ENCODE peak calls at places on chromosomes 11 and 22, in nine cellular contexts. I, E, T, L, Q, W, B, Y and J are unnamed samples. For H3K4me1 and H3K9me3, the result is how much of the 10 kb centered on the place peaks cover.

GRCh38 chr11:689630-690029 is 5.4 kb downstream of the DEAF1 start:
- DNase-seq in I (no peak), W (no peak), Q (no peak), B (no peak), T (no peak), E (no peak), Y (no peak), L (no peak), J (no peak)

GRCh38 chr22:27416553-27417427 is 384.8 kb downstream of the MN1 start:
- DNase-seq in Q (no peak), E (no peak), L (no peak), T (peak), W (peak), B (no peak), Y (no peak), I (no peak), J (no peak)

GRCh38 chr22:35783943-35784614 is 66.4 kb downstream of the APOL5 start:
- DNase-seq in B (no peak), Q (no peak), L (no peak), W (no peak), E (no peak), I (no peak), T (peak), Y (peak), J (no peak)

GRCh38 chr11:78256962-78257361 is 68.2 kb downstream of the USP35 start:
- DNase-seq in B (no peak), Q (peak), Y (no peak), T (peak), L (peak), W (peak), E (peak), I (peak), J (no peak)

GRCh38 chr22:40312050-40312449 is 34.2 kb upstream of the ADSL start:
- DNase-seq in E (no peak), T (peak), W (no peak), I (no peak), L (no peak), Q (no peak), Y (no peak), B (no peak), J (no peak)

GRCh38 chr11:75697906-75698563 is 19.6 kb upstream of the MOGAT2 start:
- DNase-seq in Y (peak), B (no peak), T (no peak), E (no peak), Q (no peak), L (no peak), W (no peak), I (no peak), J (no peak)

GRCh38 chr11:104610597-104610996 is 287.7 kb downstream of the CASP12 start:
- DNase-seq in Y (no peak), I (no peak), W (no peak), T (no peak), B (no peak), L (no peak), Q (no peak), E (no peak), J (no peak)

GRCh38 chr11:13023423-13023822 is 14.3 kb downstream of the RASSF10 start:
- DNase-seq in Y (no peak), B (no peak), W (no peak), I (no peak), Q (no peak), L (no peak), E (no peak), T (no peak), J (no peak)

GRCh38 chr11:57321996-57322880 is 2.5 kb downstream of the TNKS1BP1 start:
- DNase-seq in I (peak), B (peak), T (peak), L (peak), Y (peak), W (peak), E (peak), Q (peak), J (no peak)

DNA sequence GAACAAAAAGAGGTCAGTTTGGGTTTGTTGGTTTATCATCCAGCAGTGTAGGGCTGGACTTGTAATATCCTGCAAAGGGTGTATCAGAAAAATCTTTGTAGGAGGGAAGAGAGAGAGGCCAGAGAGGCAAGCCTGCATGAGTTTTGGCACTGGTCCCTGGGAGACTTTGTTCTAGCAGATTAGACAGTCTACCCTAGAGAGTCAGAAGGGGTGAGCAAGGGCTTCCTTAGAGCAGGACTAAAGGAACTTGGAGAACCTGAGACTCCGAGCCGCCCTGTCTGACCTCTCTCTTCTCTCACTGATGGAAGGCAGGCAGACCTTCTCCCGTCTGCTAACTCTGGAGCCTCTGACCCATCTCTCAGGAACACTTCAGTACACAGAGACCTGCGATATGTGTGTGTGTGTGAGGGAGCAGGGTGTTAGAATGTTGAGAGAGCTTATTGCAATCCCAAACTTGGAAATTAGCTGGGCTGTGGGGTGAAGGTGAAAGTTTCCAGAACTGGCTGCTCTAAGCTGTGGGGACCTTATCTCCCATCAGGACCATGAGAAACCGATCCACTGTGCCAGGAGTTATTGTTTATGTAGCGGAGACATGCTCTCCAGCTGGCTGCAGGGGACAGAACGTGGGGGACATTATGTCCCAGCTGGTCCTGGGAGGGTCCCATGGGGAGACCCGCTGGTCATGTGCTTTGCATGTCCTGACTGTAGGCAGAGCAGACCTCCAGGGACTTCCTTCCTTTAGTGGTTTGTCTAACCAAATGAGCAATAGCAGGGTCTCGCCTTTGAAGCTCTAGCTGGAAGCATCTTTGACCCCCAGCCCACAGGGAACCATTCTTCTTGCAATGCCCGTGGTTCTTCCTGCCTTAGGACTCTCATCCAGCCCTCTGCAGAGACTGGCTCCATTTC is 51.1 kb downstream of the TIMP3 start:
- DNase-seq in Q (no peak), T (peak), I (peak), B (no peak), Y (no peak), E (no peak), L (peak), W (peak), J (no peak)
- H3K4me1 ChIP-seq in Q (under half), T (half or more), I (under half), B (under half), Y (under half), E (under half), L (under half), W (half or more), J (under half)

DNA sequence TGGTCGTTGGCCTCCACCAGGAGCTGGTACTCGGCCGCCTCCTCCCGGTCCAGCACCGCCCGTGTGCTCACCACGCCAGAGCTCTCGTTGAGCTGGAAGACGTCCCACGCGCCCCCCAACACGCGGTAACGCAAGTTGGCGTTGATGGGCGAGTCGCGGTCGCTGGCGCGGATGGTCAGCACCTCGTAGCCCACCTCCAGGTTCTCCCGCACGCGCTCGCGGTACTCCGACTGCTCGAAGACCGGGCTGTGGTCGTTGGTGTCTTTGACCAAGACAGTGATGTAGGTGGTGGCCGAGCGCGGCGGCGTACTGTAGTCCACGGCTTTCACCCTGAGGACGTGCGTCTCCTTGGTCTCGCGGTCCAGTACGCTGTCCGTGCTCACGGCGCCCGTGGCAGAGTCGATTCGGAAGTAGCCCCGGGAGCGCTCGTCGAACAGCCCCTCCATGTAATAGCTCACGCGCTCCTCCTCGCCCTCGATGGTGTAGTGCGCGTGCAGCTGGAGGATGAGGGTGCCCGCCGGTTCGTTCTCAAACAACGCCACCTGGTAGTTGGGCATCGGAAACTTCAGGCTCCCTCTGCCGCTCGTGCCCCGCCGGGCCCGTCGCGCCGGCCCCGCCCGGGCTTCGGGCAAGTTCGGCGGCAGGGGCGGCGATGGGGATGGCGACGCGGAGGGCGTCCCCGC is 1.4 kb downstream of the CELSR1 start:
- DNase-seq in W (no peak), I (no peak), L (no peak), Y (no peak), E (no peak), B (no peak), Q (no peak), T (no peak), J (no peak)
- H3K4me3 ChIP-seq in W (no peak), I (no peak), L (no peak), Y (peak), E (no peak), B (no peak), Q (no peak), T (no peak), J (no peak)

GRCh38 chr11:70739811-70740474 is 341.6 kb downstream of the CTTN start:
- DNase-seq in W (no peak), Y (no peak), B (no peak), E (no peak), I (no peak), Q (no peak), L (no peak), T (peak), J (no peak)

GRCh38 chr11:70738661-70739060 is 340.3 kb downstream of the CTTN start:
- DNase-seq in Q (no peak), T (no peak), W (no peak), B (no peak), E (no peak), Y (no peak), L (no peak), I (no peak), J (no peak)

GRCh38 chr11:70741085-70741484 is 342.8 kb downstream of the CTTN start:
- DNase-seq in W (no peak), T (no peak), Y (no peak), B (no peak), Q (no peak), E (no peak), I (no peak), L (no peak), J (no peak)

GRCh38 chr11:70739091-70739490 is 340.8 kb downstream of the CTTN start:
- DNase-seq in I (no peak), Y (no peak), E (no peak), T (no peak), B (no peak), Q (no peak), W (no peak), L (no peak), J (no peak)

DNA sequence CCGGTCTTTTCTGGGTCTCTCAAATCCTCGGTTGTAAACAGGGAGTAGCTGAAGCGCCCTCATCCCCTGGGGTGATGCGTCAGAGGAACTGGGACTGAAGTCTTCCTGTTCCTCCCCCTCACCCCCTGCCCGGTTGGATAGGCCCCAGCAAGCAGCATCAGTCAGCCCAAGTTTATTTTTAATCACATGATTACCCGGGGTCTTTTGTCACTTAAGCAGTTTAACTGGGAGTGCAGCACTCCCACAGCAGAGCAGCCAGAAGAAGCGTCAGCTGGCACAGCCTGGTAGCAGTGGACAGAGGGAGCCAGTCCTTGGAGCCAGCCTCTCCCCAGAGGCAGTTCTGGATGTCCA is 342.1 kb downstream of the CTTN start:
- DNase-seq in B (no peak), E (no peak), Q (no peak), I (no peak), L (no peak), T (no peak), Y (no peak), W (no peak), J (no peak)
- H3K9me3 ChIP-seq in B (under half), E (under half), Q (under half), I (under half), L (under half), T (under half), Y (under half), W (under half), J (under half)

GRCh38 chr22:50532353-50532700 is 2.5 kb upstream of the TYMP start:
- DNase-seq in Y (no peak), B (no peak), I (no peak), T (no peak), W (no peak), Q (peak), L (peak), E (no peak), J (no peak)
- H3K4me1 ChIP-seq in Y (under half), B (under half), I (under half), T (under half), W (under half), Q (under half), L (under half), E (under half), J (under half)

GRCh38 chr11:3905080-3905953 is 49.9 kb downstream of the STIM1 start:
- DNase-seq in W (peak), Y (peak), T (peak), Q (peak), I (no peak), B (no peak), E (no peak), L (no peak), J (peak)

GRCh38 chr11:3907590-3907989 is 52.1 kb downstream of the STIM1 start:
- DNase-seq in I (no peak), E (no peak), W (no peak), Q (no peak), Y (no peak), B (no peak), L (no peak), T (no peak), J (no peak)

GRCh38 chr11:3904228-3904627 is 48.8 kb downstream of the STIM1 start:
- DNase-seq in Q (peak), W (no peak), B (no peak), I (no peak), L (peak), T (no peak), E (no peak), Y (no peak), J (no peak)

GRCh38 chr11:3903207-3903896 is 47.9 kb downstream of the STIM1 start:
- DNase-seq in I (no peak), B (no peak), W (no peak), Q (no peak), T (no peak), L (no peak), Y (no peak), E (no peak), J (no peak)

DNA sequence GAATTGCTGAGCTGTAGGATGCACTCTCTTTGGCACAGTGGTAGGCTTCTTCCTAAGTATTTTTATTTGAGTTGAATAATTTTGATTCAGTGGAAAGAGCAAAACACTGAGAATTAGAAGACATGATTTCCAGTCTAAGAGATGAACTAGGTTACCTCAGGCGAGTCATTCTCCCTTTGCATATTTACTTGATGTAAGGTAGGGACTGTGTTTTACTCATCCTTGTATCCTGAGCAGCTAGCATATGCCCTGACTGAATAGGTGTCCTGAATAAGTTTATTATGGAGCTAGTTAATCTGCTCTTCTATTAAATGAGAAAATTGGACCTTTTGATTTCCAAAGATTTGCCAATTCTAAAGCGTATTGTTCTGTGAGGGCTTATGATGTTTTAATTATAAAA is 50.7 kb downstream of the STIM1 start:
- DNase-seq in W (no peak), Q (no peak), T (no peak), Y (no peak), L (no peak), I (no peak), B (no peak), E (no peak), J (no peak)
- H3K4me3 ChIP-seq in W (no peak), Q (no peak), T (peak), Y (no peak), L (no peak), I (no peak), B (no peak), E (no peak), J (no peak)

GRCh38 chr11:28003615-28004014 is 104.3 kb downstream of the KIF18A start:
- DNase-seq in L (no peak), E (no peak), Q (no peak), W (no peak), Y (no peak), I (no peak), T (no peak), B (no peak), J (no peak)
- H3K9me3 ChIP-seq in L (under half), E (under half), Q (under half), W (under half), Y (under half), I (under half), T (under half), B (under half), J (under half)